ENCODE peak calls at places on chromosomes 3 and 15, in four cellular contexts. A is mesothelial cell of epicardium; K is stimulated activated CD4-positive, alpha-beta T cell treated with anti-CD3 and anti-CD28 coated beads, TNF-alpha, amount 100 ng/mL, for 4 hours; H is ovary. G is an unnamed sample.

GRCh38 chr3:42652251-42652610 is 1.3 kb upstream of the ZBTB47 start:
- DNase-seq in A (peak), K (no peak), H (no peak), G (no peak)

GRCh38 chr15:47066386-47066785 is 650.9 kb upstream of the SEMA6D start:
- DNase-seq in A (no peak), K (no peak), H (no peak), G (no peak)

GRCh38 chr15:38714309-38715072 is 149.9 kb upstream of the RASGRP1 start:
- DNase-seq in A (peak), K (no peak), H (no peak), G (no peak)

GRCh38 chr3:172012775-172013174 is 26.6 kb upstream of the FNDC3B start:
- DNase-seq in A (no peak), K (no peak), H (no peak), G (no peak)

GRCh38 chr3:168094580-168094876 is 1.2 kb downstream of the GOLIM4 start:
- DNase-seq in A (no peak), K (no peak), H (no peak), G (no peak)

GRCh38 chr15:50879016-50879415 is 29.5 kb upstream of the AP4E1 start:
- DNase-seq in A (no peak), K (no peak), H (no peak), G (no peak)

GRCh38 chr15:77021088-77021481 is 26.2 kb downstream of the PSTPIP1 start:
- DNase-seq in A (no peak), K (no peak), H (no peak), G (no peak)

GRCh38 chr3:129503387-129504010 is 24.9 kb upstream of the RHO start:
- DNase-seq in A (no peak), K (no peak), H (no peak), G (no peak)

GRCh38 chr15:31049682-31050606 is 51.6 kb downstream of the TRPM1 start:
- DNase-seq in A (no peak), K (no peak), H (no peak), G (no peak)

GRCh38 chr3:157075693-157076420 is 84.1 kb downstream of the CCNL1 start:
- DNase-seq in A (no peak), K (no peak), H (no peak), G (no peak)

GRCh38 chr3:25631989-25632388 is 32.7 kb downstream of the TOP2B start:
- DNase-seq in A (no peak), K (no peak), H (no peak), G (no peak)

GRCh38 chr3:157134620-157135191 is 25.2 kb downstream of the CCNL1 start:
- DNase-seq in A (no peak), K (no peak), H (no peak), G (no peak)

GRCh38 chr3:187718802-187719201 is 16.4 kb upstream of the RTP2 start:
- DNase-seq in A (no peak), K (no peak), H (no peak), G (no peak)

GRCh38 chr3:169453256-169454059 is 210.1 kb downstream of the MECOM start:
- DNase-seq in A (no peak), K (no peak), H (no peak), G (no peak)

GRCh38 chr15:74400915-74401757 is 32.6 kb downstream of the SEMA7A start:
- DNase-seq in A (no peak), K (no peak), H (no peak), G (no peak)

GRCh38 chr3:26712211-26713026 is 89.8 kb downstream of the LRRC3B start:
- DNase-seq in A (no peak), K (no peak), H (no peak), G (peak)

GRCh38 chr3:189363856-189364255 is 192.1 kb downstream of the TPRG1 start:
- DNase-seq in A (no peak), K (no peak), H (no peak), G (no peak)

GRCh38 chr3:171972965-171973364 is 66.4 kb upstream of the FNDC3B start:
- DNase-seq in A (no peak), K (no peak), H (peak), G (no peak)

GRCh38 chr15:76418352-76419140 is 82.0 kb downstream of the ISL2 start:
- DNase-seq in A (no peak), K (no peak), H (no peak), G (no peak)

GRCh38 chr3:20049275-20049674 is 9.0 kb downstream of the KAT2B start:
- DNase-seq in A (no peak), K (no peak), H (no peak), G (peak)

GRCh38 chr15:76335851-76336253 is 721 bp upstream of the ISL2 start:
- DNase-seq in A (no peak), K (no peak), H (no peak), G (no peak)

GRCh38 chr3:189863031-189863430 is 231.8 kb downstream of the TP63 start:
- DNase-seq in A (no peak), K (no peak), H (no peak), G (no peak)

GRCh38 chr15:92394327-92395175 is 870 bp downstream of the ST8SIA2 start:
- DNase-seq in A (peak), K (no peak), H (no peak), G (peak)

G was measured in left kidney.